ENCODE peak calls at places on chromosomes 5 and 9, in five cellular contexts. I is A549, Q is IMR-90, A is right lobe of liver, P is spleen. D is an unnamed sample.
A peak's percentile ranks its signal among the peaks of the same experiment; 100 is the strongest.

GRCh38 chr5:140217299-140218026 is 42.5 kb downstream of the CYSTM1 start:
- DNase-seq in P (no peak), I (no peak), A (no peak), Q (no peak), D (no peak)

GRCh38 chr9:567128-567745 is 274.3 kb upstream of the DMRT1 start:
- DNase-seq in A (no peak), P (no peak), I (no peak), Q (no peak), D (no peak)

GRCh38 chr9:125931211-125931610 is 184.0 kb downstream of the PBX3 start:
- DNase-seq in P (no peak), A (no peak), I (no peak), Q (no peak), D (no peak)

GRCh38 chr9:69971643-69972449 is 71.8 kb upstream of the MAMDC2 start:
- DNase-seq in P (peak; percentile 81), A (peak; percentile 67), Q (peak; percentile 68), I (peak; percentile 52), D (peak; percentile 54)

GRCh38 chr5:151620463-151620844 is 29.3 kb upstream of the FAT2 start:
- DNase-seq in I (no peak), A (no peak), P (no peak), Q (no peak), D (no peak)

GRCh38 chr9:123318192-123318591 is 37.8 kb upstream of the CRB2 start:
- DNase-seq in Q (no peak), P (peak; percentile 64), I (no peak), A (no peak), D (no peak)

GRCh38 chr5:138925090-138925635 is 50.0 kb upstream of the LRRTM2 start:
- DNase-seq in P (no peak), A (no peak), Q (no peak), I (no peak), D (no peak)

GRCh38 chr5:92401492-92401891 is 1018.4 kb upstream of the ARRDC3 start:
- DNase-seq in I (peak; percentile 14), P (no peak), A (no peak), Q (peak; percentile 14), D (no peak)

GRCh38 chr9:4290427-4290837 is 9.4 kb downstream of the GLIS3 start:
- DNase-seq in P (no peak), A (no peak), Q (no peak), I (peak; percentile 62), D (no peak)

DNA sequence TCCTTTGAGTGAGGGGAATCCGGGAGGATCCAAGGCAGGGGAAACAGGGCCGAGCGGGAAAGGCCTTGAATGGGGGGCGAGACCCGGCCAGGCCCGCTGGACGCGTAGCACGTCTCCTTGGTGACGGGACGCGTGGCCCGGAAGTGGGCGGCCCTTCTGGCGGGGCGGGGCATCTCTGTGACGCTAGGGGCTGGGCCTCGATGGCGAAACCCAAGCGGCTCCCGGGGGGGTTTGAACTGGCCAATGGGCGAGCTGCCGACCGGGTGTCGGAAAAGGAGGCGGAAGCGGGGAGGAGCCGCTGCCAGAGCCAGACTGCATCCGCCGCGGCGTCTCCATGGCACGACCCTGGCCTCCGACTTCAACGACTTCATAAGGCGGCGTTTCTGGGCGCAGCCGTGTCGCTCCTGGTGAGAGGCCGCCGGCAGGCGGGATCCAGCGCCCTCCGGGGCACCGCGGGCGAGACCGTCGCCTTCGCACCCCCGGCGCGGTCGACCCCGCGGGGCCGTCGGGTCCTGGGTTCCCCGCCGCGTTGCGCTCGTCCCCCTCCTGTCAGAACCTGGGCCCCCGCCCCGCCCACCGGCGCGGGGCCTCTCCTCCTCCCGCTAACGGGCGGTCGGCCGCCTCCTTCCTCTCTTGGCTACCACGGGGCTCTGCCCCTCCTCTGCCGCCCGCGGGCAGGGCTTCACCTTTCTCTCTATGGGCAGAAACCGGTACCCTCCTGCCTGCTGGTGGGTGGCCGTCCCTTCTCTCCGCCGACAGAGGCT is at the start of gene ODF2:
- DNase-seq in P (peak; percentile 99), A (peak; percentile 98), Q (peak; percentile 92), I (peak; percentile 96), D (peak; percentile 98)
- TF ChIP-seq POLR2A in P (peak; percentile 42), A (peak; percentile 65), Q (peak; percentile 89), I (peak; percentile 55), D (peak; percentile 48)

DNA sequence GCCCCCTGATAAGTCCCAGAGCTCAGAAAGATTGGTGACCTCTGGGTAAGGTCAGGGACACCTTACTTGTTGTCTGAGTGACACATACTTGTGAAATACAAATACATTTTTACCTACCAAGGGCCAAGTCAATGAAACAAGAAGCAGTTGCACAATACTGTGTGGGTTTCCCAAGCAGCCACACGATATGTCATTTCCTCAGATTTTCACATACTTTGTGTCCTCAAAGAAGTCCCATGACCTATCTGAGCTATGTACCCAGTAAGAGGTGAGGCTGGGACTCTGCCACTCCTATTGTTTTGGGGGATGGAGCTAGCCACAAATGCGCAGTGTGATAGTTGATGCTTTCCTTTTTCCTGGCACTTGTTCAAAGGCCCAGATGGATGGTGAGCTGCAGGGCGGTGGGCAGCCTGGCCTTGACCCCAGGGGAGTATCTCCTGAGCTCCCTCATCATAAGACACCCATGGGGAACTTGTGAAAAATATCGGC is 4.8 kb upstream of the SLC25A51 start:
- DNase-seq in A (no peak), P (peak; percentile 75), Q (peak; percentile 42), I (peak; percentile 67), D (no peak)
- H3K4me1 ChIP-seq in A (peaks cover 21% of the 10 kb centered on the region), P (peaks cover 6% of the 10 kb centered on the region), Q (peaks cover 9% of the 10 kb centered on the region), I (peaks cover 26% of the 10 kb centered on the region), D (peaks cover 25% of the 10 kb centered on the region)

GRCh38 chr5:95734156-95734555 is 3.0 kb downstream of the RHOBTB3 start:
- DNase-seq in I (no peak), A (no peak), Q (no peak), P (no peak), D (no peak)

GRCh38 chr5:95733100-95733499 is 2.0 kb downstream of the RHOBTB3 start:
- DNase-seq in P (no peak), I (no peak), A (no peak), Q (no peak), D (no peak)

GRCh38 chr5:95730730-95731570 is at the start of gene RHOBTB3:
- DNase-seq in P (peak; percentile 91), Q (peak; percentile 91), I (peak; percentile 66), A (peak; percentile 90), D (peak; percentile 93)

GRCh38 chr5:95730011-95730700 is 980 bp upstream of the RHOBTB3 start:
- DNase-seq in A (no peak), Q (peak; percentile 33), I (no peak), P (no peak), D (no peak)

DNA sequence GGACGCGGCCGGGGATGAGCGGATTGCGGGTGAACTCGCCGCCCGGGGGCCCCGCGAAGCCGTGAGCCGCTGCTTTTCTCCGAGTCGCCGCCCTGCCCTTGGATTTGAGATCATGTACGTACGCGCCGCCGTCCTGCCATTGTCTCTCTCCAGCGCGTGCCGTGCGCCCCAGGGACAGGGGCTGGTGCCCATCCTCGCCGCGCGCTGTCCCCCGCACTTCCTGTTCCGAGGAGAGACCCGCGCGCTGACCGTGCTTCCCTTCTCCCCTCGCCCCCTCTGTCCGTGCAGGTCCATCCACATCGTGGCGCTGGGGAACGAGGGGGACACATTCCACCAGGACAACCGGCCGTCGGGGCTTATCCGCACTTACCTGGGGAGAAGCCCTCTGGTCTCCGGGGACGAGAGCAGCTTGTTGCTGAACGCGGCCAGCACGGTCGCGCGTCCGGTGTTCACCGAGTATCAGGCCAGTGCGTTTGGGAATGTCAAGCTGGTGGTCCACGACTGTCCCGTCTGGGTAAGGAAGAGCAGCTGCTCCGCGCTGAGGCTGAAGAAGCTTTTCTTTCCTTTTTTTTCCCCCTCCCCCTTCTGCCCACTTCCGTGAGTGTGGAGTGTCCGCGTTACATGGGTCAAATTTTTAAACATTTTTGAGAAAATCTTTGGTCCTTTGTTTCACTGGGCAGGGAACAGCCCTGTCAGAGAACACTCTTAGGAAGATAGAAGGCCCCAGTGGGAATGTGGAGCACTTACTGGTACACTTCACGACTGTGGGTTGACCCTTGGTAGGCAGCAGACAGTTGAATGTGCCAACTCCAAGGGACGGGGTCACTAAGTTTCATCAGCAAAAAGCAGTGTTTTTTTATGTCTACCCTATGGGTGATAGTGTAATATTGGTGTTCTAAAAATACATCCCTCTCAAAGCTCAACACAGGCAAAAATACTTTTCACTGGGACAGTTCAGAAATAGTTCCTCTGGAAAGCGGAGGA is 727 bp downstream of the RHOBTB3 start:
- DNase-seq in P (peak; percentile 89), A (peak; percentile 77), I (peak; percentile 53), Q (peak; percentile 34), D (peak; percentile 52)
- TF ChIP-seq POLR2A in P (no peak), A (no peak), I (peak; percentile 10), Q (no peak), D (no peak)

GRCh38 chr9:35729700-35730485 is 2.1 kb downstream of the TLN1 start:
- DNase-seq in P (peak; percentile 92), A (peak; percentile 80), I (peak; percentile 66), Q (peak; percentile 91), D (peak; percentile 65)
- H3K4me1 ChIP-seq in P (peaks cover 58% of the 10 kb centered on the region), A (peaks cover 65% of the 10 kb centered on the region), I (peaks cover 54% of the 10 kb centered on the region), Q (peaks cover 25% of the 10 kb centered on the region), D (peaks cover 77% of the 10 kb centered on the region)

DNA sequence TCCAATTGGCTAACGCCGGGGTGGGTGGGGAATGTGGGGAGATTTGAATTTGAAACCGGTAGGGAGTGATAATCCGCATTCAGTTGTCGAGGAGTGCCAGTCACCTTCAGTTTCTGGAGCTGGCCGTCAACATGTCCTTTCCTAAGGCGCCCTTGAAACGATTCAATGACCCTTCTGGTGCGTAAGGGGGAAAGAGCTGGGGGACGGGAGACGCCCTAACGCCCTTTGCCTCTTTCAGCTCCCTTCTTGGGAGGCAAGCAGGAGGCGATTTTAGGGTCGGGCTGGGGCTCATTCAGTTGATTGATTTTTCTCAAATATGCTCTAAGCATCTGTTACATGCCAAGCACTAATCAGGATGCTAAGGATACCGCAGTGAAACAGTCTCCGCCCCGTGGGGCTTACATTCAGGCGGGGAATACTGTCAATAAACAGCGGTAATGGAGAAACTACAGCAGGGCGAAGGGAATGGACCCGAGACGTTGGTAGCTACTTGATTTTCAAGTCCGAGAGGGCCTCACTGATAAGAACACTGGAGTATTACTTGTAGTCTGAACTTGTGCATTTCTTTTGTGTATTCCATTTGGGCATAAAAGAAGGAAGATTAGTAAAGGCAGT is at the start of gene HMMR:
- DNase-seq in A (no peak), P (no peak), Q (peak; percentile 23), I (peak; percentile 53), D (no peak)
- TF ChIP-seq POLR2A in A (no peak), P (no peak), Q (no peak), I (peak; percentile 61), D (no peak)

DNA sequence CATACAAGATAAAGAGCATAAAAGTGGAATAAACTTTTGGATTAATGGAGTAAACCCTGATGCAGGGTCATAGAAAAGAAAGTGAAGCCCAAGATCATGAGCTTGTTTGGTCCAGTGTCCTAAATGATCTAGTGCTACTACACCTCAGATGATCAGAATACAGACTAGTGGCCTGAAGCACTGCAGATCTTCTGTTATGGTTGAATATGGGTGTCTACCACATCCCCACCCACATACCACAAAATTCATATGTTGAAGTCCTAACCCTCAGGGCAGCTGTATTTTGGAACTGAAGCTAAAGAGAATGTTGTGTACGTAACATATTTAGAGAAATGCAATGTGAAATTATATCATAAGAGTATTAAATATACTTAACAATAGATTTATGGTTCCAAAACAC is 1155.0 kb downstream of the TAF11L14 start:
- DNase-seq in A (no peak), I (no peak), P (no peak), Q (no peak), D (no peak)
- H3K4me1 ChIP-seq in A (no peaks in the 10 kb centered on the region), I (no peaks in the 10 kb centered on the region), P (no peaks in the 10 kb centered on the region), Q (no peaks in the 10 kb centered on the region), D (no peaks in the 10 kb centered on the region)

GRCh38 chr9:91768977-91769916 is 180.8 kb downstream of the ROR2 start:
- DNase-seq in I (no peak), Q (no peak), P (no peak), A (no peak), D (no peak)
- TF ChIP-seq POLR2A in I (no peak), Q (no peak), P (no peak), A (no peak), D (no peak)

GRCh38 chr9:127543221-127543620 is 68.9 kb upstream of the STXBP1 start:
- DNase-seq in I (no peak), Q (no peak), A (no peak), P (no peak), D (no peak)
- H3K4me1 ChIP-seq in I (peaks cover 92% of the 10 kb centered on the region), Q (peaks cover 67% of the 10 kb centered on the region), A (peaks cover 15% of the 10 kb centered on the region), P (peaks cover 8% of the 10 kb centered on the region), D (peaks cover 13% of the 10 kb centered on the region)